ENCODE peak calls at places on chromosomes 11 and 22, in ten cellular contexts. Z is pancreas, A is RWPE2, C is right atrium auricular region, W is HCT116, P is thoracic aorta, M is lower lobe of right lung, N is adrenal gland, V is cardiac muscle cell, T is prostate gland. O is an unnamed sample.

GRCh38 chr22:25745341-25746011 is 3.5 kb downstream of the MYO18B start:
- DNase-seq in Z (no peak), A (no peak), C (no peak), W (no peak), P (no peak), M (no peak), N (no peak), V (no peak), T (no peak), O (peak; percentile 37)

GRCh38 chr11:9722023-9722422 is 58.1 kb downstream of the SWAP70 start:
- DNase-seq in Z (no peak), A (no peak), C (no peak), W (no peak), P (no peak), M (no peak), N (no peak), V (no peak), T (no peak), O (no peak)

GRCh38 chr22:38419121-38419863 is 35.7 kb downstream of the KCNJ4 start:
- DNase-seq in Z (no peak), A (peak; percentile 45), C (no peak), W (no peak), P (no peak), M (no peak), N (no peak), V (no peak), T (no peak), O (no peak)

GRCh38 chr11:28476864-28477263 is 368.7 kb downstream of the METTL15 start:
- DNase-seq in Z (no peak), A (no peak), C (no peak), W (no peak), P (no peak), M (no peak), N (no peak), V (no peak), T (no peak), O (no peak)

GRCh38 chr11:70906101-70906500 is 346.3 kb downstream of the SHANK2 start:
- DNase-seq in Z (no peak), A (no peak), C (no peak), W (no peak), P (no peak), M (peak; percentile 33), N (no peak), V (no peak), T (no peak), O (no peak)

GRCh38 chr22:20128902-20129746 is 2.5 kb upstream of the ZDHHC8 start:
- DNase-seq in Z (no peak), A (no peak), C (no peak), W (no peak), P (no peak), M (no peak), N (peak; percentile 68), V (peak; percentile 13), T (no peak), O (no peak)

GRCh38 chr11:114367244-114367957 is 32.9 kb downstream of the C11orf71 start:
- DNase-seq in Z (no peak), A (no peak), C (no peak), W (no peak), P (no peak), M (no peak), N (no peak), V (no peak), T (no peak), O (no peak)

GRCh38 chr11:28833670-28834069 is 725.5 kb downstream of the METTL15 start:
- DNase-seq in Z (no peak), A (no peak), C (no peak), W (no peak), P (no peak), M (no peak), N (no peak), V (no peak), T (no peak), O (peak; percentile 65)

GRCh38 chr22:27534720-27535125 is 266.8 kb downstream of the MN1 start:
- DNase-seq in Z (no peak), A (no peak), C (no peak), W (no peak), P (no peak), M (no peak), N (no peak), V (no peak), T (no peak), O (peak; percentile 36)

GRCh38 chr11:1521382-1522080 is 35.0 kb upstream of the MOB2 start:
- DNase-seq in Z (no peak), A (no peak), C (no peak), W (no peak), P (no peak), M (no peak), N (no peak), V (no peak), T (no peak), O (no peak)

GRCh38 chr11:88280673-88281316 is 56.7 kb downstream of the CTSC start:
- DNase-seq in Z (no peak), A (no peak), C (no peak), W (no peak), P (no peak), M (no peak), N (peak; percentile 50), V (no peak), T (peak; percentile 34), O (no peak)

GRCh38 chr11:45259607-45260006 is 26.5 kb downstream of the SYT13 start:
- DNase-seq in Z (peak; percentile 65), A (no peak), C (no peak), W (peak; percentile 61), P (no peak), M (no peak), N (peak; percentile 74), V (no peak), T (no peak), O (no peak)

DNA sequence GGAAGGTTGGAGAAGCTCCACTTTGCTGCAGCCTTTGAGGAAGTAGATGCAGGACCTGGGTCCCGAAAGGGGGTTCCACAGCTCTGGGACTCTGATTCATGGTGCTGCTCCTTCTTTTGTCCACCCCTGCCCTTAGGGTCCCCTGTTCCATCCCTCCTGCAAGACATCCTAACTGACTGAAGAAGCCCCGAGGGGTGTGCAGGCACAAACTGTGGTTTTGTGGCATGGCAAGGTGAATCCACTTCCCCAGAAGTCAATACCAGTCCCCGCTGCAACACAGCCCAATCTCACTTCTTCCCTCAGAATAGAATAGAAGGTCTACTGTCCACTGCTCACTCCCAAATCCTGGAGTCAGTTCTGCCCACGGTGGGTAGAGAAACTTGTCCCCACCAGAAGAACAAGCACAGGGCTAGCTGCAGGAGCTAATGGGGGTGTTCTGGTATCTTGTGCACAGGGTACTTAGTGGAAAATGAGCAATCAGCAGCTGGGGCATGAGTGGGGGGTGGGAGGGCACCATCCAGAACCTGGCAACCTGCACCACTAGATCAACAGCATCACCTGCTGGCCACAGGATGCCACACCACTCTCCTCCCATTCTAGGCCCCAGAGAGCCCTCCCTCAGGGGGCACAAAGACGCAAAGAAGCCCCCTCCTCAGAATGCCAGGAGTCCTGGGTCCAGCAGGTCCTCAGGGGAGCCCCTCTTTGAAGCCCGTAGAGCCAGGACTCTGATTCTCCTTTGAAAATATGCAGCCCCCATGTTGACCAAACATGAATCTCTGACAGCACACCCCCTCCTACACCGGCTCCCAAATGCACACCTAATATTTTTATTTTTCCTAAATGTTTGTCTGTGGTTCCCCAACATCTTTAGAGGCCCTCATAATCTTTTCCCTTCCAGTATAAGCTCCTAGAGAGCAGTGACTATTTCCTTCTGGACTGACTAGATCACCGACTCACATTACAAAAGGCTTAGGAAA is 14.1 kb downstream of the SPATA19 start:
- DNase-seq in Z (no peak), A (no peak), C (no peak), W (no peak), P (no peak), M (no peak), N (no peak), V (no peak), T (no peak), O (no peak)
- TF ChIP-seq CTCF in Z (no peak), A (no peak), C (peak; percentile 50), W (peak; percentile 55), P (no peak), M (peak; percentile 7), N (no peak), V (peak; percentile 7), T (no peak), O (no peak)

DNA sequence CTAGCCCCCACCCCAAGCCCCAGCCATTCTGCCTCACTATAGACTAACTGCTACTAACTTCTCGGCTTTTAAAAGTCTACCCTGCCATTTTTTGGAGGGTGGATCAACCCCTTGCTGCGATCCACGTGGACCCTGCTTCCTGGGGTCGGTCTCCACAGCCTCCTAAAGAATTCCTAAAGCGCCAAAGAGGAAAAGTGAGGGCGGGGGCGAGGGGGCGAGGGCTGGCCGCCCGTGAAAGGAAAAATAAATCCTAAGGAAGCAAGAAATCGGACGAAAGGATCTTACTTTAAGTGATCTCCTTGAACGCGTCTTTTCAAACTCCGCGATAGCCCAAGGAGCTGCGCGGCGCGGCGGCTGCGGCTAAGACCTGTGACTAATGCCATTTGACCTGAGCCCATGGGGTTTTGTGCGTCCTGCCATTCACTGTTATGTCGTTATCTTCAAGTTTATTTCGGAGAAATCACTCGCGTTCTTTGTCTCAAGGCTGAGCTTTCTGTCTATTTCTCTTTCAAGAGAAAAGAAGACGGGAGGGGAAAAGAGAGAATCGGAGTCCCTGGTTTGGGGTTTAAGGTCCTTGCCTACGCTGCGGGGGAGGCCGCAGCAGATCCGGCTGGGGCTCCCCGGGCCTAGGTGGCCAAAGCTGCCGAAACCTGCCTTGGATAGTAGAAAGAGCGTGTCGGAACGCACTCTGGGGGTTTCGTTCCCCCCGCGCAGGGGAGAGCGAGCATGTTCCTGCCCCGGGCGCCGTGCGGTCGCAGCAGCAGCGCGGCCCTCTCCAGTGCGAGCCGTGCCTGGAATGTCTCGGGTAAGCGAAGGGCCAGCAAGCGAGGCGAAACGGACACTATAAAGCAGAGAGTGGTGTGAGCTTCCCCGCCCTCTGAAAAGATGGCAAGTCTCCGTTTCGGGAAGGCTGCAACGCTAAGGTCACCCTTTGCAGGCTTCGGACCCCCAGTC is 2.8 kb upstream of the DBX1 start:
- DNase-seq in Z (no peak), A (no peak), C (no peak), W (no peak), P (no peak), M (no peak), N (no peak), V (peak; percentile 75), T (no peak), O (no peak)
- H3K4me3 ChIP-seq in Z (no peak overlapping the region), A (no peak overlapping the region), C (peak overlapping the region; percentile 6), W (no peak overlapping the region), P (peak overlapping the region; percentile 54), M (peak overlapping the region; percentile 27), N (no peak overlapping the region), V (peak overlapping the region; percentile 29), T (peak overlapping the region; percentile 2), O (peak overlapping the region; percentile 9)

DNA sequence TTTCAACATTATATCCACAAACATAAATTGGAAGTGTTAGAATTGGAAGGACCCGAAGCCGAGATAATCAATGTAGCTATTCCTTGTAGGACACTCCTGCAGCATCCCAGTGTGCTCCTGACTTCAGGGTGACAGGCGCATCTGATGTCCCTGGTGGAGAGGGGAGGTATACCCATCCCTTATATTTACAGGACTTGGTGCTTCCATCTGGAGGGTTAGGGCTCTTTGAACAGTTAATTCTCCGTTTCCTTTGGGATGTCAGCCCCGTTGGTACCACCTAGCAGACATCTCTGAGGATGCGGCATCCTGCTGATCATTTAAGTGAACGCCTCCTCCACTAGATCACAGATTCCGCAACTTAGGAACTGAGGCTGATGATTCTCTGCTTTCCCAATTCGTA is 451.3 kb downstream of the OPCML start:
- DNase-seq in Z (no peak), A (no peak), C (no peak), W (no peak), P (no peak), M (no peak), N (no peak), V (no peak), T (no peak), O (no peak)
- H3K27me3 ChIP-seq in Z (no peaks in the 10 kb centered on the region), A (peaks cover 61% of the 10 kb centered on the region), C (no peaks in the 10 kb centered on the region), W (no peaks in the 10 kb centered on the region), P (peaks cover 6% of the 10 kb centered on the region), M (peaks cover 54% of the 10 kb centered on the region), N (peaks cover 24% of the 10 kb centered on the region), V (peaks cover 91% of the 10 kb centered on the region), T (peaks cover 13% of the 10 kb centered on the region), O (peaks cover 6% of the 10 kb centered on the region)

GRCh38 chr11:94563176-94563847 is 3.9 kb upstream of the PIWIL4 start:
- DNase-seq in Z (no peak), A (no peak), C (no peak), W (no peak), P (no peak), M (no peak), N (no peak), V (peak; percentile 45), T (no peak), O (no peak)
- TF ChIP-seq CTCF in Z (no peak), A (peak; percentile 71), C (peak; percentile 58), W (peak; percentile 4), P (peak; percentile 34), M (peak; percentile 11), N (peak; percentile 26), V (peak; percentile 41), T (no peak), O (peak; percentile 42)

O was measured in BJ.